ENCODE peak calls at places on chromosomes 6 and 20, in nine cellular contexts. A, O, K, D, R, T, V, Y and U are unnamed samples.

GRCh38 chr20:24840121-24840713 is 108.9 kb upstream of the CST7 start:
- DNase-seq in A (no peak), O (no peak), K (no peak), D (no peak), R (no peak), T (no peak), V (no peak), Y (no peak), U (no peak)

GRCh38 chr20:46816916-46817638 is 77.6 kb upstream of the EYA2 start:
- DNase-seq in A (peak), O (no peak), K (no peak), D (no peak), R (no peak), T (no peak), V (no peak), Y (no peak), U (no peak)

GRCh38 chr20:23228912-23229311 is 121.7 kb upstream of the NXT1 start:
- DNase-seq in A (no peak), O (no peak), K (peak), D (peak), R (no peak), T (peak), V (no peak), Y (no peak), U (no peak)

GRCh38 chr6:30207619-30208295 is 5.4 kb downstream of the TRIM26 start:
- DNase-seq in A (no peak), O (peak), K (peak), D (no peak), R (no peak), T (peak), V (no peak), Y (no peak), U (peak)

GRCh38 chr6:114390176-114390575 is 47.4 kb upstream of the HS3ST5 start:
- DNase-seq in A (no peak), O (no peak), K (no peak), D (no peak), R (no peak), T (no peak), V (no peak), Y (no peak), U (no peak)

GRCh38 chr20:57991211-57991841 is 237.1 kb downstream of the ANKRD60 start:
- DNase-seq in A (no peak), O (no peak), K (no peak), D (no peak), R (no peak), T (no peak), V (no peak), Y (peak), U (peak)

GRCh38 chr6:6856538-6857523 is 250.9 kb upstream of the RREB1 start:
- DNase-seq in A (no peak), O (peak), K (no peak), D (peak), R (peak), T (peak), V (peak), Y (peak), U (peak)

GRCh38 chr6:32685603-32686002 is 19.1 kb upstream of the HLA-DQB1 start:
- DNase-seq in A (no peak), O (no peak), K (no peak), D (peak), R (no peak), T (no peak), V (no peak), Y (no peak), U (no peak)

GRCh38 chr6:20678831-20679352 is 144.6 kb downstream of the CDKAL1 start:
- DNase-seq in A (no peak), O (no peak), K (no peak), D (peak), R (no peak), T (no peak), V (no peak), Y (no peak), U (no peak)

GRCh38 chr20:20010639-20011500 is 6.3 kb upstream of the NAA20 start:
- DNase-seq in A (no peak), O (no peak), K (peak), D (peak), R (no peak), T (no peak), V (no peak), Y (peak), U (no peak)

GRCh38 chr6:36094238-36094637 is 36.1 kb upstream of the MAPK13 start:
- DNase-seq in A (no peak), O (no peak), K (no peak), D (no peak), R (no peak), T (no peak), V (no peak), Y (no peak), U (no peak)

GRCh38 chr20:61507778-61508177 is 255.7 kb downstream of the CDH4 start:
- DNase-seq in A (no peak), O (no peak), K (no peak), D (no peak), R (no peak), T (no peak), V (no peak), Y (no peak), U (no peak)

GRCh38 chr20:38426006-38426405 is 9.1 kb downstream of the SNHG17 start:
- DNase-seq in A (no peak), O (no peak), K (no peak), D (peak), R (no peak), T (no peak), V (no peak), Y (peak), U (no peak)

GRCh38 chr6:130482645-130483390 is 117.0 kb downstream of the TMEM200A start:
- DNase-seq in A (no peak), O (no peak), K (no peak), D (peak), R (no peak), T (no peak), V (no peak), Y (no peak), U (no peak)

GRCh38 chr6:105874835-105875626 is 211.1 kb upstream of the PRDM1 start:
- DNase-seq in A (no peak), O (no peak), K (no peak), D (no peak), R (no peak), T (no peak), V (no peak), Y (no peak), U (no peak)

GRCh38 chr20:13883425-13883824 is 98.6 kb downstream of the NDUFAF5 start:
- DNase-seq in A (no peak), O (no peak), K (no peak), D (no peak), R (no peak), T (no peak), V (no peak), Y (no peak), U (no peak)

GRCh38 chr6:110271732-110272022 is 86.5 kb downstream of the METTL24 start:
- DNase-seq in A (no peak), O (no peak), K (no peak), D (no peak), R (no peak), T (no peak), V (no peak), Y (no peak), U (no peak)

GRCh38 chr6:116531675-116532570 is 13.6 kb downstream of the TRAPPC3L start:
- DNase-seq in A (peak), O (peak), K (peak), D (peak), R (no peak), T (peak), V (peak), Y (peak), U (peak)

GRCh38 chr6:36024154-36024760 is at the start of gene SLC26A8:
- DNase-seq in A (no peak), O (no peak), K (no peak), D (no peak), R (peak), T (no peak), V (no peak), Y (no peak), U (no peak)

GRCh38 chr20:35339007-35339406 is 46.8 kb upstream of the FAM83C start:
- DNase-seq in A (no peak), O (no peak), K (no peak), D (peak), R (no peak), T (no peak), V (no peak), Y (no peak), U (no peak)

GRCh38 chr6:50091641-50092040 is 41.9 kb upstream of the DEFB112 start:
- DNase-seq in A (no peak), O (no peak), K (no peak), D (peak), R (no peak), T (no peak), V (no peak), Y (no peak), U (no peak)

GRCh38 chr6:1385129-1386042 is 4.0 kb upstream of the FOXF2 start:
- DNase-seq in A (no peak), O (no peak), K (no peak), D (no peak), R (no peak), T (no peak), V (no peak), Y (no peak), U (no peak)

GRCh38 chr20:57698191-57698866 is 11.5 kb downstream of the PMEPA1 start:
- DNase-seq in A (no peak), O (no peak), K (peak), D (peak), R (no peak), T (no peak), V (peak), Y (peak), U (peak)

GRCh38 chr6:75024796-75025195 is 181.1 kb downstream of the COL12A1 start:
- DNase-seq in A (no peak), O (no peak), K (peak), D (peak), R (no peak), T (no peak), V (no peak), Y (no peak), U (no peak)

GRCh38 chr6:10554826-10555225 is 33.7 kb downstream of the GCNT2 start:
- DNase-seq in A (no peak), O (no peak), K (peak), D (no peak), R (no peak), T (no peak), V (no peak), Y (no peak), U (no peak)
- H3K4me3 ChIP-seq in A (no peak), O (no peak), K (no peak), D (no peak), R (no peak), T (no peak), V (no peak), Y (no peak), U (no peak)

DNA sequence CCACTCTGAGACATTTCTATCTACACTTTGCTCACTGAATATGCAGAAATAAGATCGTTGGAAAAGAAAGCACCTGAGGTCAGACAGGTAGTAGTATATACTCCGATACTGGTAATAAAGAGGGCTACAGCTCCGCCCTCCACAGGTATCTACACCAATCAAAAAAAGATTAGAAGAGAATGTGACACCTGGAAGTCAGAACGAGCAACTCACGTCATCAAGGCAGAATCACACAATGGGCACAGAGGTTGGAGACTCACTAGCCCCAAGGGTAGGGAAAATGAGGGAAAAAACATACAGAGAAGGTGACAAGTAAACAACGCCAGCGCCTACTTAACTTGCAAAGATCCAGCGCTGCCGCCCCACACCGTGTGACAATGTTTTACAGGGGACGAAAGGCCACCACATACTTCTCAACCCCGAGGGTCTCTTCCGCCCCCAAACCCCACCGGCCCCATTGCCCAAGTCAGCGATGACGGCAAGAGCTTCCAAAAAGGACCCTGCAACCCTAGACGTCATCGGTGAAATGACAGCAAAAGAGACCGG is 656 bp downstream of the LMBRD1 start:
- DNase-seq in A (no peak), O (no peak), K (peak), D (peak), R (no peak), T (peak), V (peak), Y (peak), U (peak)
- TF ChIP-seq POLR2A in A (no peak), O (no peak), K (no peak), D (no peak), R (peak), T (no peak), V (peak), Y (no peak), U (peak)

DNA sequence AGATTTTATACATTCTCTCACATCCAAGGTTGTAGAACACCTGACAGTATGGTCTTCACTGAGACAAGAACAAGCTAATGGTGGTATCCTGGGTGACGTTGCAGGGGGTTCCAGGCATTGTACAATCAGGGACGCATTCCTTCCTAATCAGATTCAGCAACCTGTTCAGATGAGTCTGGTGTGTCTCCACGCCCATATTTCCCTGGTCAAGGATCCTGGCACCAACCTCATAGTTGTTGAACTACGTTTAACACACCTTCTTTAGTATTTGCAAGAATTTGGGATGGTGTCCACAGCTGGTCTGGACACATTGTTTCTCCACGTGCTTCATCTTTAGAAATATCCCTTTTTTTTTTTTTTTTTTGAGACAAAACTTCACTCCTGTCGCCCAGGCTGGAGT is 161.0 kb upstream of the CDYL start:
- DNase-seq in A (no peak), O (no peak), K (no peak), D (no peak), R (no peak), T (no peak), V (no peak), Y (no peak), U (no peak)
- H3K4me3 ChIP-seq in A (no peak), O (no peak), K (no peak), D (no peak), R (no peak), T (no peak), V (no peak), Y (no peak), U (no peak)

GRCh38 chr20:64009811-64010387 is 26.1 kb upstream of the C20orf204 start:
- DNase-seq in A (no peak), O (no peak), K (peak), D (no peak), R (no peak), T (no peak), V (no peak), Y (no peak), U (no peak)

GRCh38 chr20:64011366-64011779 is 24.6 kb upstream of the C20orf204 start:
- DNase-seq in A (no peak), O (no peak), K (no peak), D (no peak), R (no peak), T (no peak), V (no peak), Y (no peak), U (no peak)

GRCh38 chr20:64006490-64006889 is 25.6 kb downstream of the PRPF6 start:
- DNase-seq in A (no peak), O (no peak), K (no peak), D (no peak), R (no peak), T (no peak), V (no peak), Y (no peak), U (no peak)

GRCh38 chr20:64006902-64007301 is 26.0 kb downstream of the PRPF6 start:
- DNase-seq in A (no peak), O (no peak), K (no peak), D (no peak), R (no peak), T (no peak), V (no peak), Y (no peak), U (no peak)

DNA sequence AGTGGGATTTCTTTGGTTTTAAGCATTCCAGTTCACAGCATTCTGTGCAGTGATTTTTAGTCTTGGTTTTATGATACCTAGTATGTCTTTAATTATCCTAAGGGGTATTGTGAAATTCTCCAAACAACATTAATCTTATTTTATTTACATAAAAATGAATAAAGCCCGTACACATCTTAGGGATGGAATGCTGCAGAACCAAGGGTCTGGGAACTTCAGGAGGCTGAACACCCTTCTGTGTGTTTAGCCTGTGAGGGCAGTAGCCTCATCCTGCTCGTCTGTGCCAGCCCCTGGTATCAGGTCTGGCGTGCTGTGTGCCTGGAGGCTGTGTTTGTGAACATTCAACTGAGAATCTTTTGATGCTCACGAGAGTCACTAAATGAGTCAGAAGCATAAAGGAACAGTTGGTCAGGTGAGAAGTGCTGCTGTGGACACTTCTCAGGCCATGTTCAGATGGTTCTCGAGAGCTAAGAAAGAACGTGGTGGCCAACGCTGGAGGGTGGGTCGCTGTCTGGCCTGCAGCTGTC is 25.2 kb upstream of the C20orf204 start:
- DNase-seq in A (no peak), O (no peak), K (no peak), D (peak), R (no peak), T (no peak), V (no peak), Y (no peak), U (no peak)
- TF ChIP-seq POLR2A in A (no peak), O (no peak), K (no peak), D (no peak), R (no peak), T (no peak), V (no peak), Y (no peak), U (no peak)

DNA sequence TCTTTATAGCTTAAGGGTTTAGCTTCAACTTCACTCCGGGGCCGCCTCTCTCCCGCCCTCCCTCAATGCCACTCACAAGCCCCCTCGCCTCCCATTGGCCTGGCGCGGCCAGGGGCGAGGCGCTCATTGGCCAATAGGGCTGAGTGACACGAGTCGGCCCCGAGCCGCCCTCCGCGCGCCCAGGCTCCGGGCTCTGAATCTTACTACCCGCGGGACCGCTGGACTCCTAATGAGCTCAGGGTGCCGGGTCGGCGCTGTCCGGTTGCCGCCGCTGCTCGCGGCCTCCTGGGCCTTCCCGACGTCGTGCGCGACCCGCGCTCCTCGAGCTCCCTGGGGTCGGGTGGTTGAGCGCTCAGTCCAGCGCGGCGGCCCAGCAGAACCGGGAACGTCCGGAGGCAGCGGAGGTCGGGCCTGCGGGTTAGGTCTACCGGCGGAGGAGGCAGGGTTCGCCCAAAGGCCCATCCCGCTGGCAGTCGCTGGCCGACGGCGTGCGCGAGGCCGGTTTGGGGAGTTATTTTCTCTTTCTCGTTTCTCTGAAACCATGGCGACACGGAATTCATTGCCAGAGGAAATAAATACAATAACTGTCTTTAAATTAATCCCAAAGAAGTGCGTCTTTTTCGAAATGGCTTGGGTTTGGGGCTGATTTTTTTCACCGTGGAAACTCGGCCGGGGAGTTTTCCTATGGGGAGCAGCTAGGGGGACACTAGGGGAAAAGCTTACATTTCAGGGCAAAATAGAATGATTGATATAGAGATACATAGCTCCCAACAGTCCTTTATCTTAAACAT is at the start of gene SIM1:
- DNase-seq in A (no peak), O (no peak), K (peak), D (peak), R (no peak), T (no peak), V (no peak), Y (no peak), U (peak)
- H3K4me3 ChIP-seq in A (no peak), O (no peak), K (peak), D (peak), R (no peak), T (peak), V (peak), Y (no peak), U (peak)

GRCh38 chr6:113209315-113209714 is 647.8 kb upstream of the MARCKS start:
- DNase-seq in A (no peak), O (no peak), K (no peak), D (no peak), R (no peak), T (no peak), V (no peak), Y (no peak), U (no peak)
- TF ChIP-seq POLR2A in A (no peak), O (no peak), K (no peak), D (no peak), R (no peak), T (no peak), V (no peak), Y (no peak), U (no peak)

GRCh38 chr6:141513830-141514229 is 618.9 kb upstream of the GJE1 start:
- DNase-seq in A (no peak), O (no peak), K (peak), D (no peak), R (no peak), T (no peak), V (no peak), Y (no peak), U (no peak)
- H3K4me3 ChIP-seq in A (no peak), O (no peak), K (no peak), D (no peak), R (no peak), T (no peak), V (no peak), Y (no peak), U (no peak)